ENCODE peak calls at places on chromosomes 2 and 18, in six cellular contexts. One of them, this sample, is unnamed.

GRCh38 chr18:46842583-46842982 is 74.7 kb downstream of the PIAS2 start:
- DNase-seq in activated CD8-positive, alpha-beta memory T cell treated with anti-CD3 and anti-CD28 coated beads for 48 hours: no peak
- DNase-seq in putamen: no peak
- DNase-seq in foreskin fibroblast: no peak
- DNase-seq in posterior cingulate gyrus: no peak
- DNase-seq in brain microvascular endothelial cell: no peak
- DNase-seq in this sample: no peak

GRCh38 chr2:128564551-128564950 is 245.9 kb upstream of the HS6ST1 start:
- DNase-seq in activated CD8-positive, alpha-beta memory T cell treated with anti-CD3 and anti-CD28 coated beads for 48 hours: no peak
- DNase-seq in putamen: no peak
- DNase-seq in foreskin fibroblast: no peak
- DNase-seq in posterior cingulate gyrus: no peak
- DNase-seq in brain microvascular endothelial cell: no peak
- DNase-seq in this sample: no peak

GRCh38 chr2:147355706-147356105 is 489.1 kb upstream of the ACVR2A start:
- DNase-seq in activated CD8-positive, alpha-beta memory T cell treated with anti-CD3 and anti-CD28 coated beads for 48 hours: no peak
- DNase-seq in putamen: no peak
- DNase-seq in foreskin fibroblast: no peak
- DNase-seq in posterior cingulate gyrus: no peak
- DNase-seq in brain microvascular endothelial cell: no peak
- DNase-seq in this sample: peak

GRCh38 chr2:137677466-137677865 is 286.8 kb upstream of the HNMT start:
- DNase-seq in activated CD8-positive, alpha-beta memory T cell treated with anti-CD3 and anti-CD28 coated beads for 48 hours: no peak
- DNase-seq in putamen: no peak
- DNase-seq in foreskin fibroblast: no peak
- DNase-seq in posterior cingulate gyrus: no peak
- DNase-seq in brain microvascular endothelial cell: no peak
- DNase-seq in this sample: no peak

GRCh38 chr2:205822578-205822977 is 140.3 kb downstream of the NRP2 start:
- DNase-seq in activated CD8-positive, alpha-beta memory T cell treated with anti-CD3 and anti-CD28 coated beads for 48 hours: no peak
- DNase-seq in putamen: no peak
- DNase-seq in foreskin fibroblast: peak
- DNase-seq in posterior cingulate gyrus: no peak
- DNase-seq in brain microvascular endothelial cell: no peak
- DNase-seq in this sample: no peak

GRCh38 chr18:10558243-10558966 is 32.6 kb downstream of the NAPG start:
- DNase-seq in activated CD8-positive, alpha-beta memory T cell treated with anti-CD3 and anti-CD28 coated beads for 48 hours: no peak
- DNase-seq in putamen: no peak
- DNase-seq in foreskin fibroblast: no peak
- DNase-seq in posterior cingulate gyrus: no peak
- DNase-seq in brain microvascular endothelial cell: no peak
- DNase-seq in this sample: no peak

GRCh38 chr2:27762951-27763906 is 8.3 kb upstream of the MRPL33 start:
- DNase-seq in activated CD8-positive, alpha-beta memory T cell treated with anti-CD3 and anti-CD28 coated beads for 48 hours: no peak
- DNase-seq in putamen: no peak
- DNase-seq in foreskin fibroblast: peak
- DNase-seq in posterior cingulate gyrus: no peak
- DNase-seq in brain microvascular endothelial cell: no peak
- DNase-seq in this sample: no peak

GRCh38 chr2:107025869-107026380 is 140.0 kb upstream of the ST6GAL2 start:
- DNase-seq in activated CD8-positive, alpha-beta memory T cell treated with anti-CD3 and anti-CD28 coated beads for 48 hours: no peak
- DNase-seq in putamen: no peak
- DNase-seq in foreskin fibroblast: peak
- DNase-seq in posterior cingulate gyrus: no peak
- DNase-seq in brain microvascular endothelial cell: peak
- DNase-seq in this sample: no peak

GRCh38 chr2:127593228-127594115 is 52.5 kb upstream of the GPR17 start:
- DNase-seq in activated CD8-positive, alpha-beta memory T cell treated with anti-CD3 and anti-CD28 coated beads for 48 hours: no peak
- DNase-seq in putamen: no peak
- DNase-seq in foreskin fibroblast: no peak
- DNase-seq in posterior cingulate gyrus: no peak
- DNase-seq in brain microvascular endothelial cell: no peak
- DNase-seq in this sample: no peak

GRCh38 chr2:240186191-240186725 is 45.8 kb upstream of the OTOS start:
- DNase-seq in activated CD8-positive, alpha-beta memory T cell treated with anti-CD3 and anti-CD28 coated beads for 48 hours: no peak
- DNase-seq in putamen: no peak
- DNase-seq in foreskin fibroblast: no peak
- DNase-seq in posterior cingulate gyrus: no peak
- DNase-seq in brain microvascular endothelial cell: no peak
- DNase-seq in this sample: no peak

GRCh38 chr2:170771049-170771937 is 1.1 kb downstream of the ERICH2 start:
- DNase-seq in activated CD8-positive, alpha-beta memory T cell treated with anti-CD3 and anti-CD28 coated beads for 48 hours: peak
- DNase-seq in putamen: no peak
- DNase-seq in foreskin fibroblast: peak
- DNase-seq in posterior cingulate gyrus: peak
- DNase-seq in brain microvascular endothelial cell: no peak
- DNase-seq in this sample: peak

GRCh38 chr18:8752329-8752728 is 47.0 kb downstream of the MTCL1 start:
- DNase-seq in activated CD8-positive, alpha-beta memory T cell treated with anti-CD3 and anti-CD28 coated beads for 48 hours: no peak
- DNase-seq in putamen: no peak
- DNase-seq in foreskin fibroblast: peak
- DNase-seq in posterior cingulate gyrus: no peak
- DNase-seq in brain microvascular endothelial cell: no peak
- DNase-seq in this sample: no peak

GRCh38 chr18:2848145-2848878 is 1.5 kb downstream of the EMILIN2 start:
- DNase-seq in activated CD8-positive, alpha-beta memory T cell treated with anti-CD3 and anti-CD28 coated beads for 48 hours: no peak
- DNase-seq in putamen: no peak
- DNase-seq in foreskin fibroblast: peak
- DNase-seq in posterior cingulate gyrus: no peak
- DNase-seq in brain microvascular endothelial cell: no peak
- DNase-seq in this sample: no peak

GRCh38 chr2:23118894-23119293 is 266.1 kb upstream of the KLHL29 start:
- DNase-seq in activated CD8-positive, alpha-beta memory T cell treated with anti-CD3 and anti-CD28 coated beads for 48 hours: no peak
- DNase-seq in putamen: no peak
- DNase-seq in foreskin fibroblast: no peak
- DNase-seq in posterior cingulate gyrus: no peak
- DNase-seq in brain microvascular endothelial cell: no peak
- DNase-seq in this sample: no peak

GRCh38 chr2:101190753-101191516 is 39.8 kb upstream of the TBC1D8 start:
- DNase-seq in activated CD8-positive, alpha-beta memory T cell treated with anti-CD3 and anti-CD28 coated beads for 48 hours: no peak
- DNase-seq in putamen: no peak
- DNase-seq in foreskin fibroblast: peak
- DNase-seq in posterior cingulate gyrus: no peak
- DNase-seq in brain microvascular endothelial cell: no peak
- DNase-seq in this sample: peak

GRCh38 chr2:154694881-154695280 is 3.6 kb upstream of the KCNJ3 start:
- DNase-seq in activated CD8-positive, alpha-beta memory T cell treated with anti-CD3 and anti-CD28 coated beads for 48 hours: no peak
- DNase-seq in putamen: no peak
- DNase-seq in foreskin fibroblast: no peak
- DNase-seq in posterior cingulate gyrus: no peak
- DNase-seq in brain microvascular endothelial cell: no peak
- DNase-seq in this sample: no peak

GRCh38 chr2:142170847-142171246 is 40.0 kb upstream of the LRP1B start:
- DNase-seq in activated CD8-positive, alpha-beta memory T cell treated with anti-CD3 and anti-CD28 coated beads for 48 hours: no peak
- DNase-seq in putamen: no peak
- DNase-seq in foreskin fibroblast: no peak
- DNase-seq in posterior cingulate gyrus: no peak
- DNase-seq in brain microvascular endothelial cell: no peak
- DNase-seq in this sample: no peak

GRCh38 chr2:135667045-135667444 is 74.6 kb upstream of the UBXN4 start:
- DNase-seq in activated CD8-positive, alpha-beta memory T cell treated with anti-CD3 and anti-CD28 coated beads for 48 hours: no peak
- DNase-seq in putamen: no peak
- DNase-seq in foreskin fibroblast: no peak
- DNase-seq in posterior cingulate gyrus: no peak
- DNase-seq in brain microvascular endothelial cell: no peak
- DNase-seq in this sample: no peak

GRCh38 chr2:133148187-133148586 is 420.1 kb downstream of the NCKAP5 start:
- DNase-seq in activated CD8-positive, alpha-beta memory T cell treated with anti-CD3 and anti-CD28 coated beads for 48 hours: no peak
- DNase-seq in putamen: no peak
- DNase-seq in foreskin fibroblast: no peak
- DNase-seq in posterior cingulate gyrus: no peak
- DNase-seq in brain microvascular endothelial cell: no peak
- DNase-seq in this sample: no peak

GRCh38 chr2:110799376-110799775 is 67.0 kb downstream of the ACOXL start:
- DNase-seq in activated CD8-positive, alpha-beta memory T cell treated with anti-CD3 and anti-CD28 coated beads for 48 hours: no peak
- DNase-seq in putamen: no peak
- DNase-seq in foreskin fibroblast: no peak
- DNase-seq in posterior cingulate gyrus: no peak
- DNase-seq in brain microvascular endothelial cell: no peak
- DNase-seq in this sample: no peak

GRCh38 chr2:24351981-24352380 is 8.4 kb downstream of the ITSN2 start:
- DNase-seq in activated CD8-positive, alpha-beta memory T cell treated with anti-CD3 and anti-CD28 coated beads for 48 hours: no peak
- DNase-seq in putamen: no peak
- DNase-seq in foreskin fibroblast: no peak
- DNase-seq in posterior cingulate gyrus: no peak
- DNase-seq in brain microvascular endothelial cell: no peak
- DNase-seq in this sample: no peak

GRCh38 chr2:37588316-37588777 is 83.1 kb downstream of the CDC42EP3 start:
- DNase-seq in activated CD8-positive, alpha-beta memory T cell treated with anti-CD3 and anti-CD28 coated beads for 48 hours: no peak
- DNase-seq in putamen: no peak
- DNase-seq in foreskin fibroblast: peak
- DNase-seq in posterior cingulate gyrus: no peak
- DNase-seq in brain microvascular endothelial cell: no peak
- DNase-seq in this sample: peak

GRCh38 chr2:113245276-113245711 is 33.4 kb downstream of the PAX8 start:
- DNase-seq in activated CD8-positive, alpha-beta memory T cell treated with anti-CD3 and anti-CD28 coated beads for 48 hours: no peak
- DNase-seq in putamen: no peak
- DNase-seq in foreskin fibroblast: no peak
- DNase-seq in posterior cingulate gyrus: no peak
- DNase-seq in brain microvascular endothelial cell: no peak
- DNase-seq in this sample: no peak

GRCh38 chr2:74146929-74147728 is 583 bp downstream of the BOLA3 start:
- DNase-seq in activated CD8-positive, alpha-beta memory T cell treated with anti-CD3 and anti-CD28 coated beads for 48 hours: peak
- DNase-seq in putamen: no peak
- DNase-seq in foreskin fibroblast: peak
- DNase-seq in posterior cingulate gyrus: no peak
- DNase-seq in brain microvascular endothelial cell: peak
- DNase-seq in this sample: no peak

GRCh38 chr2:152542344-152542994 is 174.8 kb downstream of the PRPF40A start:
- DNase-seq in activated CD8-positive, alpha-beta memory T cell treated with anti-CD3 and anti-CD28 coated beads for 48 hours: no peak
- DNase-seq in putamen: no peak
- DNase-seq in foreskin fibroblast: no peak
- DNase-seq in posterior cingulate gyrus: no peak
- DNase-seq in brain microvascular endothelial cell: no peak
- DNase-seq in this sample: peak

GRCh38 chr2:196066794-196067382 is 1.7 kb downstream of the DNAH7 start:
- DNase-seq in activated CD8-positive, alpha-beta memory T cell treated with anti-CD3 and anti-CD28 coated beads for 48 hours: no peak
- DNase-seq in putamen: peak
- DNase-seq in foreskin fibroblast: peak
- DNase-seq in posterior cingulate gyrus: no peak
- DNase-seq in brain microvascular endothelial cell: no peak
- DNase-seq in this sample: peak

GRCh38 chr2:145984541-145984940 is 1464.6 kb upstream of the ZEB2 start:
- DNase-seq in activated CD8-positive, alpha-beta memory T cell treated with anti-CD3 and anti-CD28 coated beads for 48 hours: no peak
- DNase-seq in putamen: no peak
- DNase-seq in foreskin fibroblast: peak
- DNase-seq in posterior cingulate gyrus: no peak
- DNase-seq in brain microvascular endothelial cell: peak
- DNase-seq in this sample: peak

GRCh38 chr2:75465317-75465998 is 95.3 kb downstream of the EVA1A start:
- DNase-seq in activated CD8-positive, alpha-beta memory T cell treated with anti-CD3 and anti-CD28 coated beads for 48 hours: no peak
- DNase-seq in putamen: no peak
- DNase-seq in foreskin fibroblast: peak
- DNase-seq in posterior cingulate gyrus: no peak
- DNase-seq in brain microvascular endothelial cell: peak
- DNase-seq in this sample: no peak

GRCh38 chr2:18662689-18663088 is 73.3 kb upstream of the NT5C1B start:
- DNase-seq in activated CD8-positive, alpha-beta memory T cell treated with anti-CD3 and anti-CD28 coated beads for 48 hours: no peak
- DNase-seq in putamen: no peak
- DNase-seq in foreskin fibroblast: no peak
- DNase-seq in posterior cingulate gyrus: no peak
- DNase-seq in brain microvascular endothelial cell: no peak
- DNase-seq in this sample: no peak

GRCh38 chr2:4679391-4679790 is 976.0 kb downstream of the DCDC2C start:
- DNase-seq in activated CD8-positive, alpha-beta memory T cell treated with anti-CD3 and anti-CD28 coated beads for 48 hours: no peak
- DNase-seq in putamen: no peak
- DNase-seq in foreskin fibroblast: no peak
- DNase-seq in posterior cingulate gyrus: no peak
- DNase-seq in brain microvascular endothelial cell: no peak
- DNase-seq in this sample: no peak

GRCh38 chr2:235607541-235608199 is 113.8 kb downstream of the AGAP1 start:
- DNase-seq in activated CD8-positive, alpha-beta memory T cell treated with anti-CD3 and anti-CD28 coated beads for 48 hours: no peak
- DNase-seq in putamen: no peak
- DNase-seq in foreskin fibroblast: peak
- DNase-seq in posterior cingulate gyrus: no peak
- DNase-seq in brain microvascular endothelial cell: peak
- DNase-seq in this sample: peak

GRCh38 chr18:40371673-40372072 is 1583.4 kb upstream of the PIK3C3 start:
- DNase-seq in activated CD8-positive, alpha-beta memory T cell treated with anti-CD3 and anti-CD28 coated beads for 48 hours: no peak
- DNase-seq in putamen: no peak
- DNase-seq in foreskin fibroblast: peak
- DNase-seq in posterior cingulate gyrus: no peak
- DNase-seq in brain microvascular endothelial cell: no peak
- DNase-seq in this sample: no peak

GRCh38 chr18:3914833-3915598 is 465.0 kb downstream of the TGIF1 start:
- DNase-seq in activated CD8-positive, alpha-beta memory T cell treated with anti-CD3 and anti-CD28 coated beads for 48 hours: no peak
- DNase-seq in putamen: no peak
- DNase-seq in foreskin fibroblast: no peak
- DNase-seq in posterior cingulate gyrus: no peak
- DNase-seq in brain microvascular endothelial cell: no peak
- DNase-seq in this sample: no peak

GRCh38 chr18:46297621-46298020 is 193.4 kb downstream of the HAUS1 start:
- DNase-seq in activated CD8-positive, alpha-beta memory T cell treated with anti-CD3 and anti-CD28 coated beads for 48 hours: no peak
- DNase-seq in putamen: no peak
- DNase-seq in foreskin fibroblast: no peak
- DNase-seq in posterior cingulate gyrus: no peak
- DNase-seq in brain microvascular endothelial cell: peak
- DNase-seq in this sample: no peak

GRCh38 chr18:39487932-39488331 is 1922.3 kb upstream of the CELF4 start:
- DNase-seq in activated CD8-positive, alpha-beta memory T cell treated with anti-CD3 and anti-CD28 coated beads for 48 hours: no peak
- DNase-seq in putamen: no peak
- DNase-seq in foreskin fibroblast: no peak
- DNase-seq in posterior cingulate gyrus: no peak
- DNase-seq in brain microvascular endothelial cell: no peak
- DNase-seq in this sample: no peak

GRCh38 chr2:127465258-127465657 is 47.0 kb downstream of the PROC start:
- DNase-seq in activated CD8-positive, alpha-beta memory T cell treated with anti-CD3 and anti-CD28 coated beads for 48 hours: no peak
- DNase-seq in putamen: no peak
- DNase-seq in foreskin fibroblast: no peak
- DNase-seq in posterior cingulate gyrus: no peak
- DNase-seq in brain microvascular endothelial cell: no peak
- DNase-seq in this sample: no peak

GRCh38 chr2:64738026-64738425 is 84.3 kb upstream of the SERTAD2 start:
- DNase-seq in activated CD8-positive, alpha-beta memory T cell treated with anti-CD3 and anti-CD28 coated beads for 48 hours: no peak
- DNase-seq in putamen: no peak
- DNase-seq in foreskin fibroblast: no peak
- DNase-seq in posterior cingulate gyrus: no peak
- DNase-seq in brain microvascular endothelial cell: no peak
- DNase-seq in this sample: no peak

GRCh38 chr2:11385222-11385621 is 40.8 kb upstream of the ROCK2 start:
- DNase-seq in activated CD8-positive, alpha-beta memory T cell treated with anti-CD3 and anti-CD28 coated beads for 48 hours: no peak
- DNase-seq in putamen: no peak
- DNase-seq in foreskin fibroblast: no peak
- DNase-seq in posterior cingulate gyrus: no peak
- DNase-seq in brain microvascular endothelial cell: no peak
- DNase-seq in this sample: no peak

GRCh38 chr18:49020129-49020528 is 69.4 kb upstream of the SMAD7 start:
- DNase-seq in activated CD8-positive, alpha-beta memory T cell treated with anti-CD3 and anti-CD28 coated beads for 48 hours: no peak
- DNase-seq in putamen: no peak
- DNase-seq in foreskin fibroblast: no peak
- DNase-seq in posterior cingulate gyrus: no peak
- DNase-seq in brain microvascular endothelial cell: no peak
- DNase-seq in this sample: no peak

This sample was measured in trophoblast cell.